ENCODE peak calls at places on chromosomes 13 and 19, in five cellular contexts. L is aorta, P is PC-9, M is breast epithelium, T is spleen. V is an unnamed sample. For H3K36me3, the result is how much of the 10 kb centered on the place peaks cover.

GRCh38 chr19:51607920-51608562 is 22.2 kb downstream of the SIGLEC5 start:
- DNase-seq in L (peak), P (peak), M (no peak), T (peak), V (peak)

GRCh38 chr19:17183271-17183757 is 31.8 kb upstream of the USE1 start:
- DNase-seq in L (no peak), P (no peak), M (no peak), T (peak), V (peak)

GRCh38 chr13:97932006-97932405 is 21.5 kb upstream of the IPO5 start:
- DNase-seq in L (no peak), P (no peak), M (no peak), T (no peak), V (no peak)

GRCh38 chr13:33271759-33272158 is 13.8 kb downstream of the STARD13 start:
- DNase-seq in L (no peak), P (no peak), M (no peak), T (no peak), V (no peak)

GRCh38 chr13:99892189-99892588 is 79.4 kb downstream of the ZIC5 start:
- DNase-seq in L (no peak), P (no peak), M (no peak), T (no peak), V (no peak)

GRCh38 chr13:109500146-109500773 is 286.1 kb downstream of the IRS2 start:
- DNase-seq in L (no peak), P (no peak), M (no peak), T (no peak), V (no peak)

GRCh38 chr13:35514801-35515502 is 38.5 kb upstream of the MAB21L1 start:
- DNase-seq in L (no peak), P (no peak), M (no peak), T (no peak), V (no peak)

GRCh38 chr13:38543561-38543960 is 143.3 kb upstream of the FREM2 start:
- DNase-seq in L (no peak), P (no peak), M (no peak), T (no peak), V (no peak)

GRCh38 chr19:54893406-54893805 is 12.5 kb upstream of the NCR1 start:
- DNase-seq in L (peak), P (no peak), M (no peak), T (peak), V (no peak)

GRCh38 chr13:59205501-59205900 is 958.2 kb downstream of the DIAPH3 start:
- DNase-seq in L (no peak), P (no peak), M (no peak), T (no peak), V (no peak)

GRCh38 chr13:41503386-41503785 is 46.0 kb downstream of the RGCC start:
- DNase-seq in L (no peak), P (no peak), M (no peak), T (no peak), V (no peak)

GRCh38 chr13:33286143-33286542 is 588 bp upstream of the STARD13 start:
- DNase-seq in L (no peak), P (no peak), M (no peak), T (no peak), V (no peak)

GRCh38 chr13:98752111-98752941 is at the start of gene SLC15A1:
- DNase-seq in L (no peak), P (no peak), M (no peak), T (no peak), V (no peak)

GRCh38 chr13:109275848-109276247 is 510.5 kb downstream of the IRS2 start:
- DNase-seq in L (no peak), P (no peak), M (no peak), T (no peak), V (no peak)

GRCh38 chr13:95002126-95002525 is 289.8 kb upstream of the SOX21 start:
- DNase-seq in L (no peak), P (no peak), M (no peak), T (no peak), V (no peak)

GRCh38 chr19:15463865-15464371 is 426 bp downstream of the RASAL3 start:
- DNase-seq in L (no peak), P (no peak), M (no peak), T (peak), V (peak)

GRCh38 chr13:79508224-79508961 is 27.4 kb downstream of the NDFIP2 start:
- DNase-seq in L (no peak), P (no peak), M (no peak), T (no peak), V (no peak)

GRCh38 chr13:73585236-73585635 is 526.4 kb downstream of the KLF5 start:
- DNase-seq in L (no peak), P (no peak), M (no peak), T (no peak), V (no peak)

GRCh38 chr13:111485491-111486250 is 165.2 kb downstream of the TEX29 start:
- DNase-seq in L (peak), P (no peak), M (no peak), T (no peak), V (no peak)

GRCh38 chr19:14072535-14073231 is at the start of gene MISP3:
- DNase-seq in L (no peak), P (peak), M (no peak), T (peak), V (no peak)

GRCh38 chr19:55305491-55305890 is 19.6 kb downstream of the TMEM150B start:
- DNase-seq in L (no peak), P (peak), M (no peak), T (no peak), V (peak)

GRCh38 chr13:44768233-44768632 is 192.1 kb upstream of the TSC22D1 start:
- DNase-seq in L (no peak), P (no peak), M (no peak), T (no peak), V (peak)

GRCh38 chr13:110705356-110705825 is 525 bp downstream of the CARS2 start:
- DNase-seq in L (no peak), P (no peak), M (no peak), T (no peak), V (no peak)

GRCh38 chr13:48873081-48873480 is 102.6 kb upstream of the FNDC3A start:
- DNase-seq in L (no peak), P (no peak), M (no peak), T (no peak), V (no peak)

GRCh38 chr13:97285221-97285955 is 63.3 kb downstream of the MBNL2 start:
- DNase-seq in L (no peak), P (no peak), M (no peak), T (no peak), V (no peak)

GRCh38 chr19:46733693-46734240 is 12.1 kb upstream of the FKRP start:
- DNase-seq in L (no peak), P (no peak), M (no peak), T (peak), V (no peak)
- H3K27ac ChIP-seq in L (no peak), P (peak), M (no peak), T (peak), V (no peak)

GRCh38 chr19:6262519-6262918 is 17.3 kb downstream of the MLLT1 start:
- DNase-seq in L (peak), P (no peak), M (no peak), T (no peak), V (no peak)
- H3K36me3 ChIP-seq in L (under half), P (under half), M (under half), T (under half), V (under half)

GRCh38 chr19:41530184-41530534 is 45.8 kb upstream of the CEACAM21 start:
- DNase-seq in L (no peak), P (no peak), M (no peak), T (no peak), V (no peak)

GRCh38 chr19:41532526-41532925 is 43.4 kb upstream of the CEACAM21 start:
- DNase-seq in L (no peak), P (no peak), M (no peak), T (no peak), V (no peak)

GRCh38 chr19:41530761-41531301 is 45.1 kb upstream of the CEACAM21 start:
- DNase-seq in L (no peak), P (no peak), M (peak), T (no peak), V (peak)

GRCh38 chr19:41533691-41534090 is 42.3 kb upstream of the CEACAM21 start:
- DNase-seq in L (no peak), P (no peak), M (no peak), T (no peak), V (no peak)

DNA sequence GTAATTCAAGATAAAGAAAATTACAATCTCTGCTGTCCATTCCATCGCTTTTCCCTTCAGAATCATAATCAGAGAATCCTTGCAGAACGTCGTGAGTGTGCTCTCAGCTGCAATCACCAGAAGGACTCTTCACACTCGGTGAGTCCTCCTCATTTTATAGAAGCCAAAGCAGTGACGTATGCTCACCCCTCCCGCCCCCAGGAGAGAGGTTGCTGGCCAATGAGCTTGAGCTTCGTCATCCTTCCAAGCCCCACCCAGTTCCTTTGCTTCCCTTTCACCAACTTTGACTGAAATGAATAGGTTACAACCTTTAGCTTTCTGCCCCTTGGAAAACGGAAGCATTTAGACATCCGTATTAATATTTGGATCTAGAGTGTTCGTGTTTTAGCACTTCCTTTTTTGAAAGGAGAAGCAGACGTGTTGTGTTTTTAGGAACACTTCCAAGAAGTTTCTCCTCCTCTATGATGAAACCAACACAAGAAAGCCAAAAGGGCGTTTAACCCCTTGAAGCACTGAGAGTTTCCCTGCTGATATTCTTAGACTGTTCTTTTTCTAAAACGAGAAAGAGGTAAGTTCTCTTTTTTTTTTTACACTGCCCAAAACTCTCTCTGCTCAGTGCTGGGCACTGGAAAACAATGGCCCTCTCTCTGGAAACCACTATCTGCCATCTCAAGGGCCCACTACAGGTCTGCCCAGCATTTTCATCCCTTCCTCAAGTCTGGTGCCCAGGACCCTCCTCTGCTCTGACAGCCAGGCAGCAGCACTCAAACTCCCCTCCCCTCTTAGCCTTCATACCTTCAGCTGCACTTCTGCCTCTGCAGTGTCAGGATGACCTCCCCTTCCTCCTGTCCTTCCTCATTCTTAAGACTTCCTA is 44.3 kb upstream of the CEACAM21 start:
- DNase-seq in L (peak), P (no peak), M (peak), T (peak), V (peak)
- H3K4me3 ChIP-seq in L (no peak), P (no peak), M (peak), T (peak), V (peak)

GRCh38 chr13:21176982-21177284 is 475 bp downstream of the MRPL57 start:
- DNase-seq in L (no peak), P (no peak), M (no peak), T (no peak), V (no peak)
- H3K27ac ChIP-seq in L (peak), P (peak), M (peak), T (peak), V (peak)

GRCh38 chr13:102974574-102975195 is 91.5 kb downstream of the SLC10A2 start:
- DNase-seq in L (no peak), P (no peak), M (no peak), T (no peak), V (no peak)
- H3K36me3 ChIP-seq in L (under half), P (under half), M (under half), T (under half), V (under half)